ENCODE peak calls at places on chromosomes 7 and 10, in ten cellular contexts. X is CD8-positive, alpha-beta T cell; C is NT2/D1; S is ovary; K is cardiac muscle cell; M is testis; D is spleen; P is heart right ventricle; J is adipocyte; R is CD4-positive, alpha-beta memory T cell. Z is an unnamed sample.
A peak's percentile ranks its signal among the peaks of the same experiment; 100 is the strongest.

GRCh38 chr7:80785961-80786360 is 132.9 kb downstream of the SEMA3C start:
- DNase-seq in X (no peak), C (no peak), S (no peak), K (no peak), M (no peak), D (no peak), P (no peak), J (peak; percentile 86), R (no peak), Z (no peak)

GRCh38 chr10:88879754-88880286 is at the start of gene STAMBPL1:
- DNase-seq in X (no peak), C (no peak), S (no peak), K (no peak), M (peak; percentile 42), D (peak; percentile 94), P (no peak), J (no peak), R (peak; percentile 81), Z (no peak)

GRCh38 chr7:127588697-127589482 is 679 bp downstream of the ARF5 start:
- DNase-seq in X (no peak), C (peak; percentile 60), S (peak; percentile 74), K (peak; percentile 58), M (peak; percentile 77), D (no peak), P (peak; percentile 45), J (peak; percentile 78), R (no peak), Z (peak; percentile 76)

GRCh38 chr10:101939273-101939635 is 95.7 kb upstream of the KCNIP2 start:
- DNase-seq in X (no peak), C (no peak), S (no peak), K (peak; percentile 89), M (no peak), D (no peak), P (no peak), J (peak; percentile 93), R (no peak), Z (no peak)

GRCh38 chr7:55513849-55514248 is 58.5 kb downstream of the VOPP1 start:
- DNase-seq in X (no peak), C (no peak), S (no peak), K (no peak), M (no peak), D (no peak), P (no peak), J (no peak), R (no peak), Z (no peak)

GRCh38 chr10:94902570-94902969 is 35.9 kb upstream of the CYP2C9 start:
- DNase-seq in X (no peak), C (no peak), S (no peak), K (no peak), M (no peak), D (no peak), P (no peak), J (no peak), R (no peak), Z (no peak)

GRCh38 chr7:73850781-73851207 is 8.5 kb upstream of the METTL27 start:
- DNase-seq in X (no peak), C (no peak), S (no peak), K (peak; percentile 97), M (no peak), D (no peak), P (no peak), J (peak; percentile 98), R (no peak), Z (no peak)

GRCh38 chr7:22935269-22935668 is 78.7 kb downstream of the HYCC1 start:
- DNase-seq in X (no peak), C (no peak), S (no peak), K (peak; percentile 52), M (no peak), D (no peak), P (no peak), J (peak; percentile 16), R (no peak), Z (no peak)

GRCh38 chr7:83876593-83876992 is 227.7 kb upstream of the SEMA3E start:
- DNase-seq in X (no peak), C (no peak), S (no peak), K (peak; percentile 30), M (no peak), D (no peak), P (no peak), J (peak; percentile 42), R (no peak), Z (no peak)

GRCh38 chr10:13859979-13860619 is 273.3 kb downstream of the PRPF18 start:
- DNase-seq in X (no peak), C (no peak), S (no peak), K (peak; percentile 53), M (no peak), D (no peak), P (no peak), J (no peak), R (no peak), Z (no peak)

GRCh38 chr7:29486191-29486700 is 77.4 kb upstream of the PRR15 start:
- DNase-seq in X (no peak), C (no peak), S (peak; percentile 33), K (no peak), M (no peak), D (no peak), P (no peak), J (no peak), R (no peak), Z (no peak)

GRCh38 chr7:29488203-29488970 is 75.2 kb upstream of the PRR15 start:
- DNase-seq in X (no peak), C (no peak), S (peak; percentile 59), K (no peak), M (no peak), D (no peak), P (no peak), J (no peak), R (no peak), Z (no peak)

GRCh38 chr7:29490094-29490607 is 73.5 kb upstream of the PRR15 start:
- DNase-seq in X (no peak), C (no peak), S (no peak), K (no peak), M (no peak), D (no peak), P (no peak), J (no peak), R (no peak), Z (no peak)

GRCh38 chr7:29487424-29487823 is 76.2 kb upstream of the PRR15 start:
- DNase-seq in X (no peak), C (no peak), S (no peak), K (no peak), M (no peak), D (no peak), P (no peak), J (no peak), R (no peak), Z (no peak)

DNA sequence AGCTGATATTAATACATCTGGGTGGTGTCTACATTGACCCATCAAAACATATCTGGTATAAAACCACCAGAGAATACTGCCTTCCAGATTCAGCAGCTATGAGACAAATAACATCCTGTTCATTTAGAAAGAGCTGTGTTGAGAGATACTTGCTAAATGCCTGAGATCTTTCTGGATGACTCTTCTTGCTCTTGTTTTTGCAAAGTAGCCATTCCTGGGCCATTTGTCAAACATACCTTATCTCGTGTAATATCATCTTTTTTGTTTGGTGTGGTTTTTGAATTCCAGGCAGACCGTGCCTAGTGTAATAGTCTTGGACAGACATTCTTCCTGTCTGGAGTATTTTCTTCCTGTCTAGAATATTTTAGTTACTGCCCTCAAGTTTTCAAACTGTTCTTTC is 74.7 kb upstream of the PRR15 start:
- DNase-seq in X (no peak), C (no peak), S (no peak), K (peak; percentile 90), M (no peak), D (no peak), P (no peak), J (peak; percentile 72), R (no peak), Z (no peak)
- H3K4me1 ChIP-seq in X (no peaks in the 10 kb centered on the region), C (no peaks in the 10 kb centered on the region), S (peaks cover 22% of the 10 kb centered on the region), K (peaks cover 31% of the 10 kb centered on the region), M (peaks cover 32% of the 10 kb centered on the region), D (peaks cover 10% of the 10 kb centered on the region), P (peaks cover 26% of the 10 kb centered on the region), J (peaks cover 34% of the 10 kb centered on the region), R (no peaks in the 10 kb centered on the region), Z (peaks cover 27% of the 10 kb centered on the region)

GRCh38 chr10:117617664-117618063 is 75.1 kb downstream of the EMX2 start:
- DNase-seq in X (no peak), C (no peak), S (no peak), K (no peak), M (no peak), D (no peak), P (no peak), J (no peak), R (no peak), Z (no peak)
- H3K27me3 ChIP-seq in X (no peaks in the 10 kb centered on the region), C (no peaks in the 10 kb centered on the region), S (no peaks in the 10 kb centered on the region), K (peaks cover 23% of the 10 kb centered on the region), M (no peaks in the 10 kb centered on the region), D (no peaks in the 10 kb centered on the region), P (peaks cover 5% of the 10 kb centered on the region), J (peaks cover 17% of the 10 kb centered on the region), R (no peaks in the 10 kb centered on the region), Z (no peaks in the 10 kb centered on the region)

GRCh38 chr7:112573302-112574039 is 92.7 kb downstream of the LSMEM1 start:
- DNase-seq in X (no peak), C (no peak), S (no peak), K (no peak), M (no peak), D (no peak), P (no peak), J (no peak), R (no peak), Z (no peak)
- H3K4me3 ChIP-seq in X (no peak overlapping the region), C (no peak overlapping the region), S (no peak overlapping the region), K (no peak overlapping the region), M (no peak overlapping the region), D (no peak overlapping the region), P (no peak overlapping the region), J (no peak overlapping the region), R (no peak overlapping the region), Z (no peak overlapping the region)

GRCh38 chr7:44881610-44882009 is 3.7 kb downstream of the PURB start:
- DNase-seq in X (no peak), C (no peak), S (no peak), K (peak; percentile 83), M (no peak), D (no peak), P (no peak), J (peak; percentile 65), R (no peak), Z (no peak)

GRCh38 chr7:44884553-44885393 is 557 bp downstream of the PURB start:
- DNase-seq in X (peak; percentile 67), C (peak; percentile 33), S (peak; percentile 62), K (peak; percentile 86), M (peak; percentile 52), D (peak; percentile 93), P (peak; percentile 75), J (peak; percentile 86), R (peak; percentile 62), Z (no peak)

GRCh38 chr7:44881066-44881600 is 4.2 kb downstream of the PURB start:
- DNase-seq in X (no peak), C (no peak), S (no peak), K (peak; percentile 40), M (no peak), D (no peak), P (no peak), J (no peak), R (no peak), Z (no peak)

GRCh38 chr7:44883961-44884360 is 1.4 kb downstream of the PURB start:
- DNase-seq in X (no peak), C (no peak), S (no peak), K (no peak), M (no peak), D (no peak), P (no peak), J (no peak), R (no peak), Z (no peak)

DNA sequence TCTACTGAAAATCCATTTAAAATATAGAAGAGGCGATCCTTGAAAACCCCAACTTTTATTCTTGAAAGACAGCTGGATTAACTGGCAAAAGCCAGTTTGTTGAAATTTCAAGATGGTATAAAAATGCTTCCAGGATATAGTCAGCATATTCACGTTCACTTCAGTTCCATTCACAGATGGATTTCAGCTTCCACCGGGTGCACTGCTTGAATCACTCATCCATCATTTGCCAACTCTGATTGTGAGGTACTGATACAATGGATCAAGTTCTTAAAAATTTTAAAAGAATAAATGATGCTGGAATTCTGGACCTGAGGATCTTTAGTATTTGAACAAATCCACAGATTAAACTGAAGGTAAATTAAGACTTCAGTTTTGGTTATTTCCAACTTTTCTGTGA is 2.4 kb downstream of the PURB start:
- DNase-seq in X (no peak), C (no peak), S (no peak), K (no peak), M (no peak), D (no peak), P (no peak), J (peak; percentile 19), R (no peak), Z (no peak)
- H3K4me1 ChIP-seq in X (peaks cover 37% of the 10 kb centered on the region), C (peaks cover 2% of the 10 kb centered on the region), S (peaks cover 14% of the 10 kb centered on the region), K (peaks cover 37% of the 10 kb centered on the region), M (peaks cover 26% of the 10 kb centered on the region), D (peaks cover 74% of the 10 kb centered on the region), P (peaks cover 65% of the 10 kb centered on the region), J (peaks cover 66% of the 10 kb centered on the region), R (peaks cover 66% of the 10 kb centered on the region), Z (peaks cover 23% of the 10 kb centered on the region)

Z was measured in HAP-1.